ENCODE peak calls at places on chromosome 5, in seven cellular contexts. P, U, V, C, E, A and Q are unnamed samples.

GRCh38 chr5:148224131-148224742 is 14.1 kb upstream of the MARCOL start:
- DNase-seq in P (no peak), U (no peak), V (no peak), C (no peak), E (no peak), A (no peak), Q (no peak)

GRCh38 chr5:96094904-96095303 is 133.3 kb upstream of the ELL2 start:
- DNase-seq in P (no peak), U (no peak), V (no peak), C (no peak), E (no peak), A (no peak), Q (no peak)

GRCh38 chr5:126016256-126016655 is 407.0 kb upstream of the GRAMD2B start:
- DNase-seq in P (no peak), U (no peak), V (peak; percentile 75), C (no peak), E (no peak), A (no peak), Q (no peak)

GRCh38 chr5:86763914-86764313 is 146.2 kb downstream of the COX7C start:
- DNase-seq in P (no peak), U (no peak), V (no peak), C (no peak), E (no peak), A (no peak), Q (peak; percentile 4)

GRCh38 chr5:112636288-112636731 is 101.4 kb upstream of the APC start:
- DNase-seq in P (no peak), U (no peak), V (no peak), C (no peak), E (no peak), A (no peak), Q (no peak)

GRCh38 chr5:68970617-68971016 is 123.2 kb upstream of the SLC30A5 start:
- DNase-seq in P (no peak), U (no peak), V (no peak), C (no peak), E (no peak), A (no peak), Q (no peak)

GRCh38 chr5:181188700-181189362 is 16.2 kb downstream of the TRIM7 start:
- DNase-seq in P (peak; percentile 77), U (peak; percentile 93), V (peak; percentile 69), C (no peak), E (peak; percentile 92), A (no peak), Q (peak; percentile 90)

GRCh38 chr5:59685131-59685530 is 208.4 kb downstream of the PDE4D start:
- DNase-seq in P (no peak), U (no peak), V (no peak), C (no peak), E (no peak), A (no peak), Q (no peak)

GRCh38 chr5:81245871-81246235 is 12.7 kb downstream of the CKMT2 start:
- DNase-seq in P (no peak), U (no peak), V (no peak), C (no peak), E (no peak), A (no peak), Q (no peak)

GRCh38 chr5:43315262-43315661 is 2.0 kb upstream of the HMGCS1 start:
- DNase-seq in P (no peak), U (peak; percentile 57), V (no peak), C (no peak), E (no peak), A (no peak), Q (no peak)

GRCh38 chr5:81838307-81838906 is 87.5 kb upstream of the SSBP2 start:
- DNase-seq in P (no peak), U (no peak), V (no peak), C (no peak), E (peak; percentile 58), A (no peak), Q (no peak)

GRCh38 chr5:31106742-31107546 is 86.5 kb upstream of the CDH6 start:
- DNase-seq in P (no peak), U (no peak), V (no peak), C (no peak), E (no peak), A (peak; percentile 28), Q (peak; percentile 67)

GRCh38 chr5:57503433-57503832 is 20.8 kb upstream of the ACTBL2 start:
- DNase-seq in P (no peak), U (no peak), V (no peak), C (no peak), E (no peak), A (no peak), Q (no peak)

GRCh38 chr5:28391277-28391676 is 1352.9 kb upstream of the CDH9 start:
- DNase-seq in P (no peak), U (no peak), V (no peak), C (no peak), E (no peak), A (no peak), Q (no peak)

GRCh38 chr5:145510324-145510723 is 324.8 kb downstream of the PRELID2 start:
- DNase-seq in P (no peak), U (no peak), V (no peak), C (no peak), E (no peak), A (no peak), Q (no peak)

GRCh38 chr5:170405822-170406221 is 16.7 kb upstream of the KCNMB1 start:
- DNase-seq in P (no peak), U (no peak), V (no peak), C (no peak), E (no peak), A (no peak), Q (no peak)

GRCh38 chr5:13944564-13945195 is at the start of gene DNAH5:
- DNase-seq in P (no peak), U (no peak), V (no peak), C (no peak), E (no peak), A (no peak), Q (no peak)

GRCh38 chr5:15521349-15521937 is 21.5 kb downstream of the FBXL7 start:
- DNase-seq in P (no peak), U (no peak), V (no peak), C (no peak), E (no peak), A (no peak), Q (no peak)

GRCh38 chr5:54959673-54960418 is 25.5 kb downstream of the ESM1 start:
- DNase-seq in P (peak; percentile 35), U (peak; percentile 79), V (no peak), C (no peak), E (peak; percentile 49), A (no peak), Q (no peak)

GRCh38 chr5:152622628-152623027 is 217.5 kb upstream of the NMUR2 start:
- DNase-seq in P (no peak), U (no peak), V (peak; percentile 19), C (no peak), E (no peak), A (no peak), Q (no peak)

GRCh38 chr5:124677376-124677998 is 69.0 kb downstream of the ZNF608 start:
- DNase-seq in P (no peak), U (no peak), V (peak; percentile 30), C (no peak), E (no peak), A (no peak), Q (no peak)

GRCh38 chr5:52983731-52984620 is 5.2 kb upstream of the ITGA2 start:
- DNase-seq in P (no peak), U (no peak), V (no peak), C (no peak), E (no peak), A (no peak), Q (no peak)

GRCh38 chr5:43193952-43194321 is 1.9 kb downstream of the NIM1K start:
- DNase-seq in P (no peak), U (no peak), V (no peak), C (no peak), E (no peak), A (no peak), Q (no peak)

GRCh38 chr5:158436271-158437065 is 577.5 kb upstream of the CLINT1 start:
- DNase-seq in P (no peak), U (no peak), V (no peak), C (no peak), E (peak; percentile 66), A (no peak), Q (no peak)

GRCh38 chr5:75465480-75465879 is 45.9 kb downstream of the CERT1 start:
- DNase-seq in P (no peak), U (no peak), V (no peak), C (no peak), E (no peak), A (no peak), Q (no peak)

GRCh38 chr5:16456103-16456832 is 9.3 kb downstream of the ZNF622 start:
- DNase-seq in P (peak; percentile 36), U (peak; percentile 28), V (peak; percentile 23), C (peak; percentile 65), E (peak; percentile 87), A (peak; percentile 54), Q (peak; percentile 76)

GRCh38 chr5:14728109-14728938 is 63.8 kb downstream of the OTULIN start:
- DNase-seq in P (peak; percentile 40), U (no peak), V (no peak), C (no peak), E (no peak), A (peak; percentile 88), Q (peak; percentile 88)

GRCh38 chr5:56039985-56040384 is 45.2 kb upstream of the IL6ST start:
- DNase-seq in P (no peak), U (no peak), V (no peak), C (no peak), E (no peak), A (no peak), Q (no peak)

GRCh38 chr5:150517272-150518152 is 9.6 kb downstream of the NDST1 start:
- DNase-seq in P (no peak), U (no peak), V (peak; percentile 70), C (no peak), E (no peak), A (no peak), Q (no peak)

GRCh38 chr5:160619381-160619780 is 197.7 kb downstream of the PTTG1 start:
- DNase-seq in P (no peak), U (no peak), V (no peak), C (no peak), E (no peak), A (no peak), Q (no peak)

GRCh38 chr5:72366324-72366976 is 46.3 kb downstream of the PTCD2 start:
- DNase-seq in P (peak; percentile 60), U (peak; percentile 37), V (peak; percentile 41), C (no peak), E (peak; percentile 82), A (peak; percentile 48), Q (peak; percentile 61)